ENCODE peak calls at places on chromosome 12, in four cellular contexts. One of them, this sample, is unnamed.

GRCh38 chr12:108432423-108432822 is 82.7 kb upstream of the FICD start:
- DNase-seq in kidney epithelial cell: no peak
- DNase-seq in mesothelial cell of epicardium: no peak
- DNase-seq in H9: no peak
- DNase-seq in this sample: no peak

GRCh38 chr12:132214906-132215643 is 70.8 kb downstream of the NOC4L start:
- DNase-seq in kidney epithelial cell: no peak
- DNase-seq in mesothelial cell of epicardium: no peak
- DNase-seq in H9: no peak
- DNase-seq in this sample: no peak

GRCh38 chr12:121008347-121009098 is 7.8 kb downstream of the C12orf43 start:
- DNase-seq in kidney epithelial cell: no peak
- DNase-seq in mesothelial cell of epicardium: no peak
- DNase-seq in H9: no peak
- DNase-seq in this sample: no peak

GRCh38 chr12:2456813-2457186 is 338.0 kb upstream of the FKBP4 start:
- DNase-seq in kidney epithelial cell: no peak
- DNase-seq in mesothelial cell of epicardium: no peak
- DNase-seq in H9: no peak
- DNase-seq in this sample: no peak

GRCh38 chr12:126027816-126028215 is 962.6 kb downstream of the AACS start:
- DNase-seq in kidney epithelial cell: no peak
- DNase-seq in mesothelial cell of epicardium: no peak
- DNase-seq in H9: no peak
- DNase-seq in this sample: no peak

GRCh38 chr12:32270818-32271710 is 128.3 kb upstream of the FGD4 start:
- DNase-seq in kidney epithelial cell: peak; percentile 84
- DNase-seq in mesothelial cell of epicardium: no peak
- DNase-seq in H9: no peak
- DNase-seq in this sample: no peak

GRCh38 chr12:62435337-62436163 is 31.1 kb upstream of the MON2 start:
- DNase-seq in kidney epithelial cell: peak; percentile 35
- DNase-seq in mesothelial cell of epicardium: no peak
- DNase-seq in H9: peak; percentile 88
- DNase-seq in this sample: peak; percentile 28

GRCh38 chr12:11651785-11652184 is 2.3 kb downstream of the ETV6 start:
- DNase-seq in kidney epithelial cell: no peak
- DNase-seq in mesothelial cell of epicardium: no peak
- DNase-seq in H9: no peak
- DNase-seq in this sample: no peak

GRCh38 chr12:20646239-20646827 is 48.8 kb upstream of the SLCO1C1 start:
- DNase-seq in kidney epithelial cell: no peak
- DNase-seq in mesothelial cell of epicardium: no peak
- DNase-seq in H9: no peak
- DNase-seq in this sample: no peak

GRCh38 chr12:2856051-2856450 is 788 bp downstream of the TEX52 start:
- DNase-seq in kidney epithelial cell: no peak
- DNase-seq in mesothelial cell of epicardium: no peak
- DNase-seq in H9: no peak
- DNase-seq in this sample: no peak

GRCh38 chr12:116687888-116688287 is 50.0 kb downstream of the SPRING1 start:
- DNase-seq in kidney epithelial cell: no peak
- DNase-seq in mesothelial cell of epicardium: no peak
- DNase-seq in H9: peak; percentile 92
- DNase-seq in this sample: no peak

GRCh38 chr12:111446631-111447570 is 41.2 kb downstream of the SH2B3 start:
- DNase-seq in kidney epithelial cell: no peak
- DNase-seq in mesothelial cell of epicardium: peak; percentile 3
- DNase-seq in H9: no peak
- DNase-seq in this sample: peak; percentile 10

GRCh38 chr12:94244165-94245133 is 96.1 kb downstream of the PLXNC1 start:
- DNase-seq in kidney epithelial cell: no peak
- DNase-seq in mesothelial cell of epicardium: no peak
- DNase-seq in H9: no peak
- DNase-seq in this sample: no peak

GRCh38 chr12:67070307-67070600 is 198.9 kb upstream of the CAND1 start:
- DNase-seq in kidney epithelial cell: no peak
- DNase-seq in mesothelial cell of epicardium: no peak
- DNase-seq in H9: no peak
- DNase-seq in this sample: no peak

GRCh38 chr12:6458281-6459003 is 6.6 kb downstream of the TAPBPL start:
- DNase-seq in kidney epithelial cell: no peak
- DNase-seq in mesothelial cell of epicardium: no peak
- DNase-seq in H9: no peak
- DNase-seq in this sample: no peak

GRCh38 chr12:119589634-119590033 is 3.9 kb upstream of the TMEM233 start:
- DNase-seq in kidney epithelial cell: no peak
- DNase-seq in mesothelial cell of epicardium: no peak
- DNase-seq in H9: no peak
- DNase-seq in this sample: no peak

GRCh38 chr12:120234643-120235368 is 30.7 kb downstream of the PXN start:
- DNase-seq in kidney epithelial cell: peak; percentile 99
- DNase-seq in mesothelial cell of epicardium: no peak
- DNase-seq in H9: peak; percentile 81
- DNase-seq in this sample: peak; percentile 97

GRCh38 chr12:132560421-132560830 is 50.0 kb downstream of the LRCOL1 start:
- DNase-seq in kidney epithelial cell: no peak
- DNase-seq in mesothelial cell of epicardium: no peak
- DNase-seq in H9: no peak
- DNase-seq in this sample: no peak

GRCh38 chr12:47742253-47742825 is 16.3 kb downstream of the RAPGEF3 start:
- DNase-seq in kidney epithelial cell: no peak
- DNase-seq in mesothelial cell of epicardium: no peak
- DNase-seq in H9: peak; percentile 82
- DNase-seq in this sample: peak; percentile 94

GRCh38 chr12:75779891-75780501 is 251.6 kb downstream of the PHLDA1 start:
- DNase-seq in kidney epithelial cell: no peak
- DNase-seq in mesothelial cell of epicardium: no peak
- DNase-seq in H9: no peak
- DNase-seq in this sample: no peak

GRCh38 chr12:16807731-16808130 is 201.8 kb upstream of the LMO3 start:
- DNase-seq in kidney epithelial cell: no peak
- DNase-seq in mesothelial cell of epicardium: no peak
- DNase-seq in H9: no peak
- DNase-seq in this sample: no peak

GRCh38 chr12:104496336-104496735 is 39.6 kb downstream of the CHST11 start:
- DNase-seq in kidney epithelial cell: no peak
- DNase-seq in mesothelial cell of epicardium: no peak
- DNase-seq in H9: no peak
- DNase-seq in this sample: no peak

GRCh38 chr12:15776532-15776931 is 12.7 kb downstream of the EPS8 start:
- DNase-seq in kidney epithelial cell: no peak
- DNase-seq in mesothelial cell of epicardium: no peak
- DNase-seq in H9: no peak
- DNase-seq in this sample: no peak

GRCh38 chr12:93130371-93131049 is 201.4 kb upstream of the EEA1 start:
- DNase-seq in kidney epithelial cell: no peak
- DNase-seq in mesothelial cell of epicardium: no peak
- DNase-seq in H9: no peak
- DNase-seq in this sample: no peak

GRCh38 chr12:132986001-132986884 is at the start of gene ZNF26:
- DNase-seq in kidney epithelial cell: peak; percentile 77
- DNase-seq in mesothelial cell of epicardium: peak; percentile 74
- DNase-seq in H9: peak; percentile 98
- DNase-seq in this sample: peak; percentile 97

GRCh38 chr12:57888407-57889157 is 42.1 kb upstream of the CTDSP2 start:
- DNase-seq in kidney epithelial cell: no peak
- DNase-seq in mesothelial cell of epicardium: no peak
- DNase-seq in H9: peak; percentile 72
- DNase-seq in this sample: peak; percentile 73

GRCh38 chr12:122427403-122427802 is 4.9 kb upstream of the CLIP1 start:
- DNase-seq in kidney epithelial cell: no peak
- DNase-seq in mesothelial cell of epicardium: no peak
- DNase-seq in H9: no peak
- DNase-seq in this sample: no peak

GRCh38 chr12:120539303-120539702 is 5.1 kb downstream of the RNF10 start:
- DNase-seq in kidney epithelial cell: no peak
- DNase-seq in mesothelial cell of epicardium: no peak
- DNase-seq in H9: no peak
- DNase-seq in this sample: no peak

GRCh38 chr12:623172-623864 is 39.9 kb downstream of the NINJ2 start:
- DNase-seq in kidney epithelial cell: no peak
- DNase-seq in mesothelial cell of epicardium: no peak
- DNase-seq in H9: no peak
- DNase-seq in this sample: no peak

GRCh38 chr12:116426391-116427136 is 132.6 kb upstream of the MAP1LC3B2 start:
- DNase-seq in kidney epithelial cell: peak; percentile 91
- DNase-seq in mesothelial cell of epicardium: peak; percentile 65
- DNase-seq in H9: peak; percentile 96
- DNase-seq in this sample: peak; percentile 69

GRCh38 chr12:132581348-132582057 is 28.9 kb downstream of the LRCOL1 start:
- DNase-seq in kidney epithelial cell: no peak
- DNase-seq in mesothelial cell of epicardium: no peak
- DNase-seq in H9: no peak
- DNase-seq in this sample: no peak

GRCh38 chr12:86551146-86551571 is 295.0 kb upstream of the MGAT4C start:
- DNase-seq in kidney epithelial cell: no peak
- DNase-seq in mesothelial cell of epicardium: no peak
- DNase-seq in H9: no peak
- DNase-seq in this sample: no peak

GRCh38 chr12:113860950-113861349 is 105.2 kb downstream of the RBM19 start:
- DNase-seq in kidney epithelial cell: peak; percentile 62
- DNase-seq in mesothelial cell of epicardium: no peak
- DNase-seq in H9: peak; percentile 44
- DNase-seq in this sample: no peak

GRCh38 chr12:6334940-6335450 is 6.9 kb downstream of the TNFRSF1A start:
- DNase-seq in kidney epithelial cell: no peak
- DNase-seq in mesothelial cell of epicardium: no peak
- DNase-seq in H9: no peak
- DNase-seq in this sample: no peak

GRCh38 chr12:122835693-122836026 is 403 bp downstream of the HIP1R start:
- DNase-seq in kidney epithelial cell: no peak
- DNase-seq in mesothelial cell of epicardium: no peak
- DNase-seq in H9: peak; percentile 41
- DNase-seq in this sample: no peak

GRCh38 chr12:101299346-101299745 is 19.4 kb downstream of the UTP20 start:
- DNase-seq in kidney epithelial cell: no peak
- DNase-seq in mesothelial cell of epicardium: no peak
- DNase-seq in H9: no peak
- DNase-seq in this sample: no peak

GRCh38 chr12:58803893-58804292 is 116.4 kb downstream of the LRIG3 start:
- DNase-seq in kidney epithelial cell: peak; percentile 80
- DNase-seq in mesothelial cell of epicardium: no peak
- DNase-seq in H9: no peak
- DNase-seq in this sample: no peak

GRCh38 chr12:120944645-120945217 is 33.6 kb upstream of the HNF1A start:
- DNase-seq in kidney epithelial cell: no peak
- DNase-seq in mesothelial cell of epicardium: no peak
- DNase-seq in H9: peak; percentile 85
- DNase-seq in this sample: no peak

GRCh38 chr12:77751939-77752338 is 78.8 kb upstream of the NAV3 start:
- DNase-seq in kidney epithelial cell: no peak
- DNase-seq in mesothelial cell of epicardium: no peak
- DNase-seq in H9: no peak
- DNase-seq in this sample: no peak

GRCh38 chr12:52561880-52562449 is 9.0 kb upstream of the KRT71 start:
- DNase-seq in kidney epithelial cell: no peak
- DNase-seq in mesothelial cell of epicardium: no peak
- DNase-seq in H9: peak; percentile 53
- DNase-seq in this sample: no peak
- TF ChIP-seq CTCF in kidney epithelial cell: peak; percentile 21
- TF ChIP-seq CTCF in mesothelial cell of epicardium: peak; percentile 20
- TF ChIP-seq CTCF in H9: peak; percentile 56
- TF ChIP-seq CTCF in this sample: no peak

GRCh38 chr12:81835783-81836182 is 76.6 kb upstream of the PPFIA2 start:
- DNase-seq in kidney epithelial cell: no peak
- DNase-seq in mesothelial cell of epicardium: no peak
- DNase-seq in H9: no peak
- DNase-seq in this sample: no peak
- TF ChIP-seq CTCF in kidney epithelial cell: no peak
- TF ChIP-seq CTCF in mesothelial cell of epicardium: no peak
- TF ChIP-seq CTCF in H9: no peak
- TF ChIP-seq CTCF in this sample: no peak

DNA sequence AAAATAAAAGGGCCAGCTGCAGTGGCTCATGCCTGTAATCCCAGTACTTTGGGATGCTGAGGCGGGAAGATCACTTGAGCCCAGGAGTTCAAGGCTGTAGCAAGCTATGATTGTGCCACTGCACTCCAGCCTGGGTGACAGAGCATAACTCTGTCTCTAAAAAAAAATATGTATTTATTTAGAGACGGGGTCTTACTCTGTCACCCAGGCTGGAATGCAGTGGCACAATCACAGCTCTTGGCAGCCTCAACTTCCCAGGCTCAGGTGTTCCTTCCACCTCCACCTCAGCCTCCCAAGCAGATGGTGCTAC is 179.3 kb upstream of the ATF7IP start:
- DNase-seq in kidney epithelial cell: no peak
- DNase-seq in mesothelial cell of epicardium: no peak
- DNase-seq in H9: no peak
- DNase-seq in this sample: no peak
- TF ChIP-seq CTCF in kidney epithelial cell: no peak
- TF ChIP-seq CTCF in mesothelial cell of epicardium: no peak
- TF ChIP-seq CTCF in H9: no peak
- TF ChIP-seq CTCF in this sample: no peak

GRCh38 chr12:31000751-31001150 is 72.9 kb upstream of the DDX11 start:
- DNase-seq in kidney epithelial cell: no peak
- DNase-seq in mesothelial cell of epicardium: no peak
- DNase-seq in H9: no peak
- DNase-seq in this sample: no peak
- TF ChIP-seq CTCF in kidney epithelial cell: no peak
- TF ChIP-seq CTCF in mesothelial cell of epicardium: no peak
- TF ChIP-seq CTCF in H9: no peak
- TF ChIP-seq CTCF in this sample: no peak

GRCh38 chr12:49283541-49284429 is 11.2 kb upstream of the PRPH start:
- DNase-seq in kidney epithelial cell: no peak
- DNase-seq in mesothelial cell of epicardium: no peak
- DNase-seq in H9: peak; percentile 54
- DNase-seq in this sample: peak; percentile 56
- TF ChIP-seq CTCF in kidney epithelial cell: peak; percentile 6
- TF ChIP-seq CTCF in mesothelial cell of epicardium: no peak
- TF ChIP-seq CTCF in H9: peak; percentile 45
- TF ChIP-seq CTCF in this sample: no peak

GRCh38 chr12:25959069-25959961 is 833 bp downstream of the RASSF8 start:
- DNase-seq in kidney epithelial cell: no peak
- DNase-seq in mesothelial cell of epicardium: peak; percentile 28
- DNase-seq in H9: peak; percentile 59
- DNase-seq in this sample: peak; percentile 50

GRCh38 chr12:25958254-25959068 is at the start of gene RASSF8:
- DNase-seq in kidney epithelial cell: no peak
- DNase-seq in mesothelial cell of epicardium: peak; percentile 55
- DNase-seq in H9: peak; percentile 79
- DNase-seq in this sample: peak; percentile 29

GRCh38 chr12:25960926-25961325 is 2.4 kb downstream of the RASSF8 start:
- DNase-seq in kidney epithelial cell: no peak
- DNase-seq in mesothelial cell of epicardium: no peak
- DNase-seq in H9: no peak
- DNase-seq in this sample: no peak

GRCh38 chr12:25957898-25958253 is 606 bp upstream of the RASSF8 start:
- DNase-seq in kidney epithelial cell: no peak
- DNase-seq in mesothelial cell of epicardium: no peak
- DNase-seq in H9: no peak
- DNase-seq in this sample: no peak

GRCh38 chr12:25960176-25960575 is 1.7 kb downstream of the RASSF8 start:
- DNase-seq in kidney epithelial cell: no peak
- DNase-seq in mesothelial cell of epicardium: no peak
- DNase-seq in H9: no peak
- DNase-seq in this sample: no peak
- TF ChIP-seq CTCF in kidney epithelial cell: peak; percentile 30
- TF ChIP-seq CTCF in mesothelial cell of epicardium: no peak
- TF ChIP-seq CTCF in H9: peak; percentile 32
- TF ChIP-seq CTCF in this sample: no peak